ENCODE peak calls at places on chromosomes 12 and 14, in ten cellular contexts. M is activated T-cell treated with anti-CD3 and anti-CD28 coated beads for 24 hours, N is NCI-H748 treated with DMSO at 0.1 percent for 48 hours, D is NCI-H524, C is heart left ventricle, E is stomach, H is mesothelial cell of epicardium, O is WERI-Rb-1, A is fibroblast of villous mesenchyme, K is T-helper 9 cell. X is an unnamed sample.

GRCh38 chr14:61452452-61452851 is 131.1 kb downstream of the PRKCH start:
- DNase-seq in H (no peak), O (no peak), M (peak; percentile 39), A (no peak), K (no peak), D (no peak), N (no peak), E (no peak), C (no peak), X (no peak)

GRCh38 chr14:55798400-55798799 is 218.4 kb downstream of the KTN1 start:
- DNase-seq in O (no peak), C (no peak), D (no peak), H (no peak), M (no peak), N (no peak), A (no peak), E (peak; percentile 41), K (no peak), X (no peak)

GRCh38 chr12:13343380-13343779 is 146.9 kb downstream of the EMP1 start:
- DNase-seq in O (no peak), C (no peak), M (no peak), N (no peak), D (no peak), K (no peak), A (no peak), H (no peak), E (no peak), X (no peak)

GRCh38 chr14:103113303-103113702 is 10.0 kb upstream of the TNFAIP2 start:
- DNase-seq in C (no peak), O (no peak), E (no peak), H (no peak), A (no peak), M (no peak), N (no peak), D (no peak), K (no peak), X (no peak)

GRCh38 chr14:90429236-90429635 is 32.4 kb downstream of the CALM1 start:
- DNase-seq in K (no peak), E (no peak), A (no peak), O (no peak), M (no peak), C (no peak), N (no peak), D (no peak), H (no peak), X (no peak)

GRCh38 chr12:10220398-10221077 is 7.9 kb downstream of the GABARAPL1 start:
- DNase-seq in E (peak; percentile 79), K (no peak), C (peak; percentile 79), M (no peak), H (no peak), D (peak; percentile 57), O (peak; percentile 60), A (peak; percentile 90), N (no peak), X (no peak)

GRCh38 chr12:31574803-31575573 is 15.9 kb downstream of the DENND5B start:
- DNase-seq in A (peak; percentile 28), K (no peak), M (no peak), E (no peak), N (no peak), H (no peak), O (no peak), C (no peak), D (no peak), X (no peak)

GRCh38 chr14:93715279-93715927 is 72.9 kb downstream of the PRIMA1 start:
- DNase-seq in O (no peak), D (no peak), E (no peak), M (no peak), H (no peak), N (no peak), C (no peak), A (no peak), K (no peak), X (no peak)

GRCh38 chr12:100681074-100681473 is 107.6 kb downstream of the GAS2L3 start:
- DNase-seq in A (no peak), D (peak; percentile 17), N (no peak), O (peak; percentile 15), E (no peak), H (no peak), C (no peak), M (no peak), K (no peak), X (no peak)

GRCh38 chr14:23865502-23865901 is 88.1 kb upstream of the DHRS4 start:
- DNase-seq in K (no peak), D (peak; percentile 98), E (no peak), H (no peak), N (no peak), A (no peak), C (no peak), M (no peak), O (no peak), X (no peak)

GRCh38 chr12:120257041-120257821 is 8.3 kb downstream of the PXN start:
- DNase-seq in M (no peak), D (no peak), C (peak; percentile 85), E (peak; percentile 42), A (peak; percentile 67), O (no peak), K (no peak), H (no peak), N (no peak), X (no peak)

X was measured in NCI-H2081.